ENCODE peak calls at places on chromosomes 3 and 15, in ten cellular contexts. F, S, I, N, E, T, O, W, B and V are unnamed samples. For H3K27me3, the result is how much of the 10 kb centered on the place peaks cover.

GRCh38 chr15:59311245-59311644 is 61.4 kb downstream of the MYO1E start:
- DNase-seq in F (no peak), S (no peak), I (no peak), N (no peak), E (no peak), T (no peak), O (no peak), W (no peak), B (no peak), V (no peak)

GRCh38 chr15:70252056-70252935 is 154.6 kb upstream of the TLE3 start:
- DNase-seq in F (no peak), S (no peak), I (no peak), N (no peak), E (no peak), T (no peak), O (no peak), W (no peak), B (no peak), V (peak)

GRCh38 chr3:131485116-131485515 is 17.7 kb downstream of the MRPL3 start:
- DNase-seq in F (no peak), S (no peak), I (no peak), N (no peak), E (no peak), T (no peak), O (no peak), W (no peak), B (no peak), V (no peak)

GRCh38 chr3:66270726-66271125 is 49.9 kb downstream of the SLC25A26 start:
- DNase-seq in F (no peak), S (no peak), I (no peak), N (no peak), E (no peak), T (no peak), O (no peak), W (no peak), B (no peak), V (no peak)

GRCh38 chr3:149688122-149688757 is 30.4 kb upstream of the WWTR1 start:
- DNase-seq in F (no peak), S (no peak), I (no peak), N (no peak), E (peak), T (no peak), O (peak), W (peak), B (no peak), V (no peak)

GRCh38 chr3:45807645-45808540 is 11.6 kb upstream of the SLC6A20 start:
- DNase-seq in F (peak), S (no peak), I (no peak), N (no peak), E (no peak), T (no peak), O (no peak), W (no peak), B (no peak), V (no peak)

GRCh38 chr3:58613236-58614132 is 36.3 kb upstream of the FAM107A start:
- DNase-seq in F (no peak), S (no peak), I (no peak), N (no peak), E (no peak), T (no peak), O (no peak), W (no peak), B (no peak), V (no peak)

GRCh38 chr3:163508212-163508611 is 1570.1 kb downstream of the SI start:
- DNase-seq in F (no peak), S (no peak), I (no peak), N (no peak), E (no peak), T (no peak), O (no peak), W (peak), B (no peak), V (no peak)

GRCh38 chr3:197463279-197463678 is 92.5 kb downstream of the BDH1 start:
- DNase-seq in F (no peak), S (no peak), I (no peak), N (no peak), E (no peak), T (no peak), O (no peak), W (no peak), B (no peak), V (no peak)

GRCh38 chr3:118097660-118098059 is 937.0 kb downstream of the IGSF11 start:
- DNase-seq in F (no peak), S (no peak), I (no peak), N (no peak), E (no peak), T (no peak), O (no peak), W (no peak), B (no peak), V (no peak)

GRCh38 chr3:134353171-134353825 is 20.9 kb downstream of the AMOTL2 start:
- DNase-seq in F (no peak), S (no peak), I (no peak), N (no peak), E (no peak), T (no peak), O (no peak), W (no peak), B (no peak), V (no peak)

GRCh38 chr3:197478746-197479668 is 76.8 kb downstream of the BDH1 start:
- DNase-seq in F (no peak), S (no peak), I (no peak), N (no peak), E (no peak), T (no peak), O (no peak), W (peak), B (no peak), V (no peak)

GRCh38 chr3:113535898-113536297 is 3.5 kb downstream of the SIDT1 start:
- DNase-seq in F (no peak), S (no peak), I (no peak), N (no peak), E (no peak), T (no peak), O (peak), W (no peak), B (no peak), V (no peak)

GRCh38 chr15:38029741-38030140 is 95.3 kb downstream of the TMCO5A start:
- DNase-seq in F (no peak), S (no peak), I (no peak), N (no peak), E (no peak), T (no peak), O (no peak), W (no peak), B (no peak), V (no peak)

GRCh38 chr15:58549013-58549779 is 117.4 kb downstream of the LIPC start:
- DNase-seq in F (no peak), S (no peak), I (no peak), N (no peak), E (peak), T (no peak), O (no peak), W (no peak), B (no peak), V (no peak)

GRCh38 chr3:184334470-184335158 is 2.8 kb upstream of the FAM131A start:
- DNase-seq in F (no peak), S (no peak), I (no peak), N (no peak), E (peak), T (no peak), O (no peak), W (no peak), B (peak), V (no peak)

GRCh38 chr3:11331101-11331500 is 58.9 kb downstream of the ATG7 start:
- DNase-seq in F (no peak), S (no peak), I (no peak), N (no peak), E (no peak), T (no peak), O (no peak), W (no peak), B (no peak), V (no peak)

DNA sequence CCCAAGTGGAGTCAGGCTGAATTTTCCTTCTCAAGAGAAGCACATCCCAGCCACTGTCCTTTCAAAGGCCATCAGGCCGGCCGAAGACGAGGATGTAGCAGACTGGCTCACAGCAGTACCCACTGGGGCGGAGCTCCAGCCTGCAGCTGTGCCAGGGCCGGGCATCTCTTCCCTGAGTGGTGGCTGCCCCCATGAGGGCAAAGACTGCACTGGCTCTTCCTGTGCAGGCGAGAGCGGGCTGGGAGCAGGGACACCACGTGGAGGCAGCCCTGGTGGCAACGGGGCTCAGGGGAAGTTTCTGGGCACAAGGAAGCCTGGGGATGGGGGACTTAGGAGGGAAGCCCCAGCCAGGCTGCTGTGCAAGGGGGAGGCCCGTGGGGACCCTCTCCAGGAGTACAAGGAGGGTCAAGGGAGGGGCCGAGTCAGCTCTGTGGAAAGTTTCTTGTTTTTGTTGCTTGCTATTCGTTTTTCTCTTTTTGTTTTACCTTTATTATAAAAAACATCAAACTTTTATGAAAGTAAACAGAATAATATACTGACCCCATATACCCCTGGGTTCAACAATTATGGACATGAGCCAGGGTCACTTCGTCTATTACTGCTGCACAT is 66.1 kb downstream of the RPN1 start:
- DNase-seq in F (peak), S (no peak), I (peak), N (peak), E (peak), T (peak), O (peak), W (peak), B (no peak), V (peak)
- H3K4me3 ChIP-seq in F (no peak), S (no peak), I (no peak), N (no peak), E (no peak), T (no peak), O (no peak), W (no peak), B (no peak), V (no peak)

GRCh38 chr15:52783191-52783829 is 6.8 kb downstream of the ONECUT1 start:
- DNase-seq in F (no peak), S (no peak), I (no peak), N (no peak), E (peak), T (no peak), O (peak), W (peak), B (no peak), V (no peak)
- H3K27me3 ChIP-seq in F (under half), S (half or more), I (under half), N (half or more), E (half or more), T (under half), O (half or more), W (under half), B (under half), V (under half)

GRCh38 chr15:24823473-24823872 is 131.3 kb upstream of the SNRPN start:
- DNase-seq in F (no peak), S (no peak), I (no peak), N (no peak), E (peak), T (no peak), O (peak), W (peak), B (no peak), V (no peak)
- H3K4me3 ChIP-seq in F (no peak), S (no peak), I (no peak), N (no peak), E (peak), T (no peak), O (peak), W (no peak), B (no peak), V (no peak)

GRCh38 chr15:77673801-77674317 is 41.1 kb upstream of the LINGO1 start:
- DNase-seq in F (no peak), S (no peak), I (no peak), N (no peak), E (no peak), T (no peak), O (no peak), W (no peak), B (no peak), V (no peak)

GRCh38 chr15:77674327-77674726 is 41.6 kb upstream of the LINGO1 start:
- DNase-seq in F (no peak), S (no peak), I (no peak), N (no peak), E (no peak), T (no peak), O (no peak), W (no peak), B (no peak), V (no peak)

GRCh38 chr15:77672110-77672509 is 39.4 kb upstream of the LINGO1 start:
- DNase-seq in F (no peak), S (no peak), I (no peak), N (no peak), E (no peak), T (no peak), O (no peak), W (no peak), B (no peak), V (no peak)

GRCh38 chr15:77670558-77671148 is 37.9 kb upstream of the LINGO1 start:
- DNase-seq in F (no peak), S (no peak), I (no peak), N (no peak), E (no peak), T (no peak), O (no peak), W (no peak), B (no peak), V (no peak)

GRCh38 chr15:77671274-77672056 is 38.8 kb upstream of the LINGO1 start:
- DNase-seq in F (no peak), S (no peak), I (no peak), N (no peak), E (no peak), T (no peak), O (no peak), W (no peak), B (no peak), V (no peak)
- H3K27me3 ChIP-seq in F (under half), S (under half), I (under half), N (half or more), E (under half), T (under half), O (under half), W (under half), B (under half), V (under half)

GRCh38 chr15:72487070-72487797 is 13.1 kb downstream of the ARIH1 start:
- DNase-seq in F (no peak), S (no peak), I (no peak), N (no peak), E (no peak), T (no peak), O (no peak), W (no peak), B (no peak), V (no peak)

GRCh38 chr15:72481015-72481659 is 7.0 kb downstream of the ARIH1 start:
- DNase-seq in F (no peak), S (peak), I (no peak), N (no peak), E (no peak), T (no peak), O (no peak), W (no peak), B (no peak), V (no peak)

GRCh38 chr15:72483279-72483678 is 9.1 kb downstream of the ARIH1 start:
- DNase-seq in F (no peak), S (no peak), I (no peak), N (no peak), E (no peak), T (no peak), O (no peak), W (no peak), B (no peak), V (no peak)

GRCh38 chr15:72486144-72486543 is 12.0 kb downstream of the ARIH1 start:
- DNase-seq in F (no peak), S (no peak), I (no peak), N (no peak), E (no peak), T (no peak), O (no peak), W (no peak), B (no peak), V (no peak)

GRCh38 chr15:72482275-72482674 is 8.1 kb downstream of the ARIH1 start:
- DNase-seq in F (no peak), S (no peak), I (no peak), N (no peak), E (no peak), T (no peak), O (no peak), W (no peak), B (no peak), V (no peak)
- H3K4me3 ChIP-seq in F (no peak), S (no peak), I (no peak), N (no peak), E (no peak), T (no peak), O (no peak), W (no peak), B (no peak), V (no peak)

GRCh38 chr15:65960586-65960985 is 91.3 kb downstream of the RAB11A start:
- DNase-seq in F (no peak), S (no peak), I (no peak), N (peak), E (no peak), T (no peak), O (no peak), W (no peak), B (no peak), V (no peak)

GRCh38 chr15:65964792-65965433 is 95.6 kb downstream of the RAB11A start:
- DNase-seq in F (no peak), S (no peak), I (no peak), N (no peak), E (no peak), T (no peak), O (no peak), W (no peak), B (no peak), V (no peak)

GRCh38 chr15:65962187-65962586 is 92.9 kb downstream of the RAB11A start:
- DNase-seq in F (no peak), S (no peak), I (no peak), N (no peak), E (no peak), T (no peak), O (no peak), W (no peak), B (no peak), V (no peak)

GRCh38 chr15:65963911-65964482 is 94.7 kb downstream of the RAB11A start:
- DNase-seq in F (no peak), S (no peak), I (no peak), N (no peak), E (no peak), T (no peak), O (no peak), W (no peak), B (no peak), V (no peak)

GRCh38 chr15:65963358-65963757 is 94.1 kb downstream of the RAB11A start:
- DNase-seq in F (no peak), S (no peak), I (no peak), N (no peak), E (no peak), T (no peak), O (no peak), W (no peak), B (no peak), V (no peak)
- H3K27me3 ChIP-seq in F (under half), S (under half), I (under half), N (under half), E (under half), T (under half), O (under half), W (under half), B (under half), V (half or more)

GRCh38 chr15:62298811-62299210 is 133.7 kb upstream of the C2CD4B start:
- DNase-seq in F (no peak), S (no peak), I (no peak), N (peak), E (no peak), T (no peak), O (no peak), W (no peak), B (no peak), V (no peak)

GRCh38 chr15:62299541-62299940 is 134.5 kb upstream of the C2CD4B start:
- DNase-seq in F (no peak), S (no peak), I (no peak), N (no peak), E (no peak), T (no peak), O (no peak), W (no peak), B (no peak), V (no peak)

GRCh38 chr15:62301993-62302665 is 137.0 kb upstream of the C2CD4B start:
- DNase-seq in F (no peak), S (no peak), I (no peak), N (no peak), E (no peak), T (no peak), O (no peak), W (peak), B (no peak), V (no peak)

GRCh38 chr15:62297933-62298332 is 132.8 kb upstream of the C2CD4B start:
- DNase-seq in F (no peak), S (no peak), I (no peak), N (peak), E (no peak), T (no peak), O (no peak), W (no peak), B (no peak), V (no peak)

DNA sequence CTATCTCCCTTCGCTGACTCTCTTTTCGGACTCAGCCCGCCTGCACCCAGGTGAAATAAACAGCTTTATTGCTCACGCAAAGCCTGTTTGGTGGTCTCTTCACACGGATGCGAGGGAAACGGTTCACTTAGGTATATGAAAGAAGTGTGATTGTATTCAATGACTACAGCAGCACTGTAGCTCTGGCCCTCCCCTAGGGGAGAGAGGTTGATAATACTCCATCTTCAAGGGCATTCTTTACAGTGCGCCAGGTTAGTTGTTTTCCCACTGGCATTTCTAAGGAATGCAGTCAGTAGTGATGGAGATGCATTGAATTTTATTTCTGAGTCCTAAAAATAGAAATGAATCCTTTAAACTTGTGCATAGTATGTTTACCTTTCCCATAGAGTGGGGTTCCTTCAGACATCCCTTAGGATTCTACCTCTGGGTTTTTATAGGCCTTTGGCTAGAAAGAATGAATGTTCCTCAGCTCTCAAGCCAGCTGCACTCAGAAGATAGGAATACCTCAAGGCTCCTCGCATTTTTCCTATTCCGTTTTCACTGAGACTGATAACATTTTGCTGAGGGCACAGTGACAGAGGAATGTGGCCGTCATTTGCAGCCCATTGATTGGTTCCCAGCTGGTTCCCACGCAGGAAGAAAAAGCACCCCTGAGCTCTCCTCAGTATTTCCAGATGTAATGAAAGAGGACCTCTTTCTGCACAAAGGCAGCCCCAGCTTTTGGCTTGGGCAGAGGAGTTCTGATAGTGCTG is 131.8 kb upstream of the C2CD4B start:
- DNase-seq in F (no peak), S (no peak), I (no peak), N (no peak), E (no peak), T (no peak), O (peak), W (no peak), B (no peak), V (no peak)
- H3K4me3 ChIP-seq in F (no peak), S (no peak), I (no peak), N (no peak), E (no peak), T (no peak), O (no peak), W (no peak), B (no peak), V (no peak)

DNA sequence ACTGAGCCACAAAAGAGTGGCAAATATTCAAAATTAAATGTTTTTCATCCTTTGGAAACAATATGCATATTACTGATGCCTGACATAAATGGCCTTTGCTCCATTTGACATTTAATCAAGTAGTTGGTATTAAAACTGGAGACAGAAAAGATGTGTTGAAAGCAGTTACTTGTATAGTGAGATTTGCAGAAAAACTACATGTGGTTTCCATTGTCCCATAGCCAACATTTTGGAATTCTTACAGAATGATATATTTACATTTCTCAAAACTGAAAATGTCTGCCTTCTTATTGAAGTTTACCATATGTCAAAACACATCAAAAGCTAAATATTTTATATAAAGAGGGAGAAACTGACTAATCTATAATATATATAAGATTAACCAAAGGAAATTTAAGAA is 21.6 kb downstream of the SHOX2 start:
- DNase-seq in F (no peak), S (no peak), I (no peak), N (no peak), E (no peak), T (no peak), O (no peak), W (no peak), B (no peak), V (no peak)
- H3K27me3 ChIP-seq in F (under half), S (under half), I (under half), N (under half), E (under half), T (under half), O (under half), W (under half), B (under half), V (under half)